ENCODE peak calls at places on chromosomes 5 and 9, in four cellular contexts. One of them, this sample, is unnamed.

GRCh38 chr9:68804911-68805889 is 100.2 kb downstream of the PIP5K1B start:
- DNase-seq in GM12878: no peak
- DNase-seq in HepG2: no peak
- DNase-seq in K562: peak
- DNase-seq in this sample: no peak

GRCh38 chr9:70165006-70165602 is 93.7 kb upstream of the SMC5 start:
- DNase-seq in HepG2: no peak
- DNase-seq in K562: no peak
- DNase-seq in GM12878: no peak
- DNase-seq in this sample: no peak

GRCh38 chr5:22678886-22679285 is 174.3 kb downstream of the CDH12 start:
- DNase-seq in HepG2: no peak
- DNase-seq in GM12878: no peak
- DNase-seq in K562: no peak
- DNase-seq in this sample: no peak

GRCh38 chr5:143016777-143017374 is 246.7 kb downstream of the ARHGAP26 start:
- DNase-seq in K562: peak
- DNase-seq in HepG2: no peak
- DNase-seq in GM12878: no peak
- DNase-seq in this sample: peak

GRCh38 chr5:64603676-64604075 is 86.6 kb upstream of the SHISAL2B start:
- DNase-seq in HepG2: no peak
- DNase-seq in GM12878: no peak
- DNase-seq in K562: no peak
- DNase-seq in this sample: no peak

GRCh38 chr5:52769061-52769460 is 18.7 kb upstream of the ITGA1 start:
- DNase-seq in K562: no peak
- DNase-seq in GM12878: no peak
- DNase-seq in HepG2: no peak
- DNase-seq in this sample: no peak

GRCh38 chr5:132489051-132489770 is 1.4 kb downstream of the IRF1 start:
- DNase-seq in GM12878: no peak
- DNase-seq in K562: peak
- DNase-seq in HepG2: no peak
- DNase-seq in this sample: no peak

GRCh38 chr5:81167078-81167477 is 66.0 kb upstream of the CKMT2 start:
- DNase-seq in K562: no peak
- DNase-seq in HepG2: no peak
- DNase-seq in GM12878: no peak
- DNase-seq in this sample: no peak

GRCh38 chr9:136748201-136748600 is at the start of gene LCN6:
- DNase-seq in K562: no peak
- DNase-seq in GM12878: no peak
- DNase-seq in HepG2: no peak
- DNase-seq in this sample: no peak

GRCh38 chr9:111316796-111317195 is 13.2 kb downstream of the OR2K2 start:
- DNase-seq in HepG2: no peak
- DNase-seq in GM12878: no peak
- DNase-seq in K562: no peak
- DNase-seq in this sample: no peak

GRCh38 chr5:110351451-110351850 is 375.0 kb downstream of the TMEM232 start:
- DNase-seq in GM12878: no peak
- DNase-seq in HepG2: no peak
- DNase-seq in K562: no peak
- DNase-seq in this sample: no peak

GRCh38 chr9:129239946-129240490 is 62.0 kb upstream of the IER5L start:
- DNase-seq in GM12878: no peak
- DNase-seq in K562: no peak
- DNase-seq in HepG2: no peak
- DNase-seq in this sample: no peak

GRCh38 chr5:78367318-78367991 is 7.0 kb downstream of the SCAMP1 start:
- DNase-seq in HepG2: no peak
- DNase-seq in GM12878: no peak
- DNase-seq in K562: no peak
- DNase-seq in this sample: peak

GRCh38 chr5:123460296-123460729 is 37.1 kb upstream of the CEP120 start:
- DNase-seq in HepG2: no peak
- DNase-seq in GM12878: no peak
- DNase-seq in K562: no peak
- DNase-seq in this sample: peak

GRCh38 chr9:122228191-122228905 is 409 bp downstream of the LHX6 start:
- DNase-seq in K562: peak
- DNase-seq in HepG2: no peak
- DNase-seq in GM12878: no peak
- DNase-seq in this sample: peak

GRCh38 chr9:112348993-112349333 is 15.5 kb upstream of the PTBP3 start:
- DNase-seq in GM12878: no peak
- DNase-seq in K562: no peak
- DNase-seq in HepG2: no peak
- DNase-seq in this sample: peak

GRCh38 chr5:107670927-107671741 is at the start of gene EFNA5:
- DNase-seq in GM12878: no peak
- DNase-seq in HepG2: no peak
- DNase-seq in K562: no peak
- DNase-seq in this sample: peak

GRCh38 chr5:89213584-89213983 is 330.6 kb upstream of the MEF2C start:
- DNase-seq in K562: no peak
- DNase-seq in GM12878: no peak
- DNase-seq in HepG2: no peak
- DNase-seq in this sample: no peak

GRCh38 chr9:96663506-96664120 is 8.5 kb upstream of the PRXL2C start:
- DNase-seq in K562: no peak
- DNase-seq in GM12878: no peak
- DNase-seq in HepG2: no peak
- DNase-seq in this sample: peak

GRCh38 chr5:73214921-73215490 is 42.0 kb downstream of the TMEM174 start:
- DNase-seq in GM12878: no peak
- DNase-seq in K562: no peak
- DNase-seq in HepG2: no peak
- DNase-seq in this sample: peak

GRCh38 chr5:10601246-10602030 is 37.6 kb downstream of the ANKRD33B start:
- DNase-seq in GM12878: no peak
- DNase-seq in K562: peak
- DNase-seq in HepG2: peak
- DNase-seq in this sample: no peak

GRCh38 chr9:127828262-127829031 is 25.8 kb downstream of the FPGS start:
- DNase-seq in HepG2: peak
- DNase-seq in K562: peak
- DNase-seq in GM12878: no peak
- DNase-seq in this sample: peak

GRCh38 chr9:88749420-88749819 is 214.4 kb downstream of the NXNL2 start:
- DNase-seq in HepG2: no peak
- DNase-seq in K562: no peak
- DNase-seq in GM12878: no peak
- DNase-seq in this sample: no peak

GRCh38 chr9:88747768-88748167 is 212.8 kb downstream of the NXNL2 start:
- DNase-seq in K562: peak
- DNase-seq in HepG2: no peak
- DNase-seq in GM12878: no peak
- DNase-seq in this sample: peak

GRCh38 chr9:88746744-88747398 is 211.9 kb downstream of the NXNL2 start:
- DNase-seq in GM12878: no peak
- DNase-seq in K562: no peak
- DNase-seq in HepG2: no peak
- DNase-seq in this sample: peak

GRCh38 chr9:88746029-88746743 is 211.2 kb downstream of the NXNL2 start:
- DNase-seq in HepG2: no peak
- DNase-seq in K562: no peak
- DNase-seq in GM12878: no peak
- DNase-seq in this sample: no peak

GRCh38 chr9:88748566-88749238 is 213.7 kb downstream of the NXNL2 start:
- DNase-seq in HepG2: no peak
- DNase-seq in K562: no peak
- DNase-seq in GM12878: no peak
- DNase-seq in this sample: no peak
- TF ChIP-seq JUNB in HepG2: no peak
- TF ChIP-seq JUNB in K562: no peak
- TF ChIP-seq JUNB in GM12878: no peak
- TF ChIP-seq JUNB in this sample: no peak

GRCh38 chr5:158921441-158922262 is 178.1 kb downstream of the EBF1 start:
- DNase-seq in HepG2: no peak
- DNase-seq in GM12878: peak
- DNase-seq in K562: no peak
- DNase-seq in this sample: no peak
- TF ChIP-seq EZH2 in HepG2: no peak
- TF ChIP-seq EZH2 in GM12878: no peak
- TF ChIP-seq EZH2 in K562: no peak
- TF ChIP-seq EZH2 in this sample: no peak

GRCh38 chr5:41925555-41925946 is 470 bp downstream of the FBXO4 start:
- DNase-seq in GM12878: no peak
- DNase-seq in HepG2: peak
- DNase-seq in K562: peak
- DNase-seq in this sample: no peak
- TF ChIP-seq CREB1 in GM12878: no peak
- TF ChIP-seq CREB1 in HepG2: no peak
- TF ChIP-seq CREB1 in K562: no peak
- TF ChIP-seq CREB1 in this sample: no peak

DNA sequence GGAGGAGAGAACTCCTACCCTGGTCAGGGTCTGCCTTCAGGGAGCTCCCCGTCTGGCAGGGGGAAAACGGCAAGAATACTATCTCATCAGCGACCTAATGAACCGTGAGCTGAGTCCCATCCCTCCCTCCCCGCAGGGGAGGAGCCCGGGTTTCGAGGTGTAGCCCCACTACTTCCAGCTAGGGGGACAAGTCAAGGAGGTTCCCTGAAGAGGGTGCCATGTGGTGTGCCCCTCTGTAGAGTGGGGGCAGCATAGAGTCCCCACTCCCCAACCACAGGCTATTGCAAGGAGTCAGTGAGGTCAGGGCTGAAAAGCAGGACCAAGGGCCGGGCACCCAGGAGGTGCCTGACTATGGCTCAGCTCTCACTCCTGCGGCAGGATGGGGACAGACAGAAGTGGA is 50.9 kb upstream of the RXRA start:
- DNase-seq in GM12878: no peak
- DNase-seq in HepG2: no peak
- DNase-seq in K562: peak
- DNase-seq in this sample: peak
- TF ChIP-seq JUNB in GM12878: no peak
- TF ChIP-seq JUNB in HepG2: no peak
- TF ChIP-seq JUNB in K562: no peak
- TF ChIP-seq JUNB in this sample: no peak

DNA sequence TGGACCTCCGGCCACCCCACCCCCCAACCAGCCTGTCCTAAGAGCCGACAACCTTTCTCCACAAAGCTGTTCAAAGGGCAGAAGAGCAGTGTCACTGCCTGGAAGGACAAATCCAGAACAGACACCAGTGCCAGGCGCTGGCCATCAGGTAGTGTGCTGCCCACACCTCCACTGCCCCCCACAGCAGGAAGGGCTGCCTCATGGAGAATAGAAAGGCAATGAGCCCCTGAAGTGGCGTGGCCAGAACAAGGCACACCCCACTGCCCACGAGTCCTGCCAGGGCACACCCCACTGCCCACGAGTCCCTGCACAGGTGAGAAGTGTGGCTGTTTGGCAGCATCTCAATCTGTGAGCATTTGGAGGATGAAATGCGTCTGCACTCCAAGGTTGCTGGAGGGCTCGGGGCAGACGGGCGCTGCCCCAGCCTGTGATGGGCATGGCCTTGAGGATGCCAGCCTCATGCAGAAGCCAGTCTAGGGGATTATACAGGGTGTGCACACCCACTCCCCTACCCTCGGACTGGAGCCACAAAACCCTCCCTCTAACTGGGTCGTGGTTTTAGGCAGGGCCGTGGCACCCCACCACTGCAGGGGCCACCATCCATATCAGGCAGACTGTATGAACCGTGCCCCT is 2.3 kb upstream of the SLC9A3 start:
- DNase-seq in GM12878: no peak
- DNase-seq in HepG2: no peak
- DNase-seq in K562: no peak
- DNase-seq in this sample: no peak
- TF ChIP-seq EZH2 in GM12878: no peak
- TF ChIP-seq EZH2 in HepG2: no peak
- TF ChIP-seq EZH2 in K562: no peak
- TF ChIP-seq EZH2 in this sample: no peak

DNA sequence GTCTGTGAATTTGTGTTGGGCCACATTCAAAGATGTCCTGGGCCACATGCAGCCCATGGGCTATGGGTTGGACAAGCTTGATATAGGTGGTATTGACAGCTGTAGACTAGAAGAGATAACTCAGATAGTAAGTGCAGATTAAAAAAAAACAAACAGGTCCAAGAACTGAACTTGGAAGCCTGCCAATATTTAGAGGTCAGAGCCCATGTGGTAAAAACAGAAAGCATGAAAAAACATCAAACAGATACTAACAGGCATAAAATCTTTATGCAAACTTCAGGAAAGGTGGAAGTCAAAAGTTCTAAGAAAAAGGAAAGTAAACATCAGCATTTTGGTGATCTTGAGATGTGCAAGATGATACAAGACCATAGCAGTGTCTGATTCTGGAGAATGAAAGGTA is 155.1 kb upstream of the NR4A3 start:
- DNase-seq in GM12878: peak
- DNase-seq in HepG2: no peak
- DNase-seq in K562: no peak
- DNase-seq in this sample: no peak
- TF ChIP-seq CREB1 in GM12878: no peak
- TF ChIP-seq CREB1 in HepG2: no peak
- TF ChIP-seq CREB1 in K562: no peak
- TF ChIP-seq CREB1 in this sample: no peak

GRCh38 chr5:96157841-96158291 is 196.2 kb upstream of the ELL2 start:
- DNase-seq in GM12878: no peak
- DNase-seq in HepG2: no peak
- DNase-seq in K562: no peak
- DNase-seq in this sample: no peak

GRCh38 chr5:96155156-96155555 is 193.5 kb upstream of the ELL2 start:
- DNase-seq in GM12878: no peak
- DNase-seq in K562: no peak
- DNase-seq in HepG2: no peak
- DNase-seq in this sample: no peak

GRCh38 chr5:96159076-96159475 is 197.4 kb upstream of the ELL2 start:
- DNase-seq in HepG2: no peak
- DNase-seq in GM12878: no peak
- DNase-seq in K562: no peak
- DNase-seq in this sample: no peak

GRCh38 chr5:96151891-96152290 is 190.2 kb upstream of the ELL2 start:
- DNase-seq in HepG2: no peak
- DNase-seq in GM12878: no peak
- DNase-seq in K562: no peak
- DNase-seq in this sample: no peak

GRCh38 chr5:96157077-96157780 is 195.6 kb upstream of the ELL2 start:
- DNase-seq in GM12878: no peak
- DNase-seq in HepG2: no peak
- DNase-seq in K562: no peak
- DNase-seq in this sample: no peak
- TF ChIP-seq JUNB in GM12878: no peak
- TF ChIP-seq JUNB in HepG2: no peak
- TF ChIP-seq JUNB in K562: no peak
- TF ChIP-seq JUNB in this sample: no peak